ENCODE peak calls at places on chromosomes 5 and 9, in nine cellular contexts. One of them, this sample, is unnamed.

GRCh38 chr5:97545856-97546570 is 363.0 kb upstream of the RIOK2 start:
- DNase-seq in thoracic aorta: no peak
- DNase-seq in omental fat pad: no peak
- DNase-seq in CD4-positive, alpha-beta T cell: no peak
- DNase-seq in prostate gland: no peak
- DNase-seq in activated CD8-positive, alpha-beta T cell treated with anti-CD3 and anti-CD28 coated beads for 36 hours: no peak
- DNase-seq in kidney: no peak
- DNase-seq in suprapubic skin: no peak
- DNase-seq in CD8-positive, alpha-beta T cell: no peak
- DNase-seq in this sample: no peak

GRCh38 chr5:107431536-107431935 is 239.2 kb downstream of the EFNA5 start:
- DNase-seq in thoracic aorta: no peak
- DNase-seq in omental fat pad: no peak
- DNase-seq in CD4-positive, alpha-beta T cell: no peak
- DNase-seq in prostate gland: no peak
- DNase-seq in activated CD8-positive, alpha-beta T cell treated with anti-CD3 and anti-CD28 coated beads for 36 hours: no peak
- DNase-seq in kidney: no peak
- DNase-seq in suprapubic skin: no peak
- DNase-seq in CD8-positive, alpha-beta T cell: no peak
- DNase-seq in this sample: no peak

GRCh38 chr5:174990909-174991308 is 266.5 kb downstream of the MSX2 start:
- DNase-seq in thoracic aorta: peak; percentile 21
- DNase-seq in omental fat pad: no peak
- DNase-seq in CD4-positive, alpha-beta T cell: no peak
- DNase-seq in prostate gland: no peak
- DNase-seq in activated CD8-positive, alpha-beta T cell treated with anti-CD3 and anti-CD28 coated beads for 36 hours: no peak
- DNase-seq in kidney: no peak
- DNase-seq in suprapubic skin: no peak
- DNase-seq in CD8-positive, alpha-beta T cell: no peak
- DNase-seq in this sample: no peak

GRCh38 chr9:132409828-132410528 is at the start of gene CFAP77:
- DNase-seq in thoracic aorta: no peak
- DNase-seq in omental fat pad: no peak
- DNase-seq in CD4-positive, alpha-beta T cell: peak; percentile 40
- DNase-seq in prostate gland: no peak
- DNase-seq in activated CD8-positive, alpha-beta T cell treated with anti-CD3 and anti-CD28 coated beads for 36 hours: peak; percentile 55
- DNase-seq in kidney: peak; percentile 81
- DNase-seq in suprapubic skin: no peak
- DNase-seq in CD8-positive, alpha-beta T cell: peak; percentile 59
- DNase-seq in this sample: peak; percentile 86

GRCh38 chr9:76419782-76420380 is 25.7 kb upstream of the RFK start:
- DNase-seq in thoracic aorta: no peak
- DNase-seq in omental fat pad: no peak
- DNase-seq in CD4-positive, alpha-beta T cell: no peak
- DNase-seq in prostate gland: no peak
- DNase-seq in activated CD8-positive, alpha-beta T cell treated with anti-CD3 and anti-CD28 coated beads for 36 hours: no peak
- DNase-seq in kidney: no peak
- DNase-seq in suprapubic skin: no peak
- DNase-seq in CD8-positive, alpha-beta T cell: no peak
- DNase-seq in this sample: no peak

GRCh38 chr9:126057036-126057435 is 269.6 kb upstream of the MVB12B start:
- DNase-seq in thoracic aorta: no peak
- DNase-seq in omental fat pad: no peak
- DNase-seq in CD4-positive, alpha-beta T cell: no peak
- DNase-seq in prostate gland: no peak
- DNase-seq in activated CD8-positive, alpha-beta T cell treated with anti-CD3 and anti-CD28 coated beads for 36 hours: no peak
- DNase-seq in kidney: peak; percentile 18
- DNase-seq in suprapubic skin: no peak
- DNase-seq in CD8-positive, alpha-beta T cell: no peak
- DNase-seq in this sample: no peak

GRCh38 chr5:107373511-107374263 is 297.1 kb downstream of the EFNA5 start:
- DNase-seq in thoracic aorta: no peak
- DNase-seq in omental fat pad: no peak
- DNase-seq in CD4-positive, alpha-beta T cell: no peak
- DNase-seq in prostate gland: no peak
- DNase-seq in activated CD8-positive, alpha-beta T cell treated with anti-CD3 and anti-CD28 coated beads for 36 hours: no peak
- DNase-seq in kidney: no peak
- DNase-seq in suprapubic skin: no peak
- DNase-seq in CD8-positive, alpha-beta T cell: no peak
- DNase-seq in this sample: no peak

GRCh38 chr9:129836342-129837007 is 1.2 kb downstream of the USP20 start:
- DNase-seq in thoracic aorta: no peak
- DNase-seq in omental fat pad: no peak
- DNase-seq in CD4-positive, alpha-beta T cell: peak; percentile 52
- DNase-seq in prostate gland: no peak
- DNase-seq in activated CD8-positive, alpha-beta T cell treated with anti-CD3 and anti-CD28 coated beads for 36 hours: peak; percentile 76
- DNase-seq in kidney: no peak
- DNase-seq in suprapubic skin: no peak
- DNase-seq in CD8-positive, alpha-beta T cell: peak; percentile 63
- DNase-seq in this sample: no peak

GRCh38 chr5:170875811-170876210 is 14.0 kb downstream of the RANBP17 start:
- DNase-seq in thoracic aorta: no peak
- DNase-seq in omental fat pad: no peak
- DNase-seq in CD4-positive, alpha-beta T cell: no peak
- DNase-seq in prostate gland: no peak
- DNase-seq in activated CD8-positive, alpha-beta T cell treated with anti-CD3 and anti-CD28 coated beads for 36 hours: no peak
- DNase-seq in kidney: no peak
- DNase-seq in suprapubic skin: no peak
- DNase-seq in CD8-positive, alpha-beta T cell: no peak
- DNase-seq in this sample: no peak

GRCh38 chr9:6552033-6552737 is 93.3 kb downstream of the GLDC start:
- DNase-seq in thoracic aorta: no peak
- DNase-seq in omental fat pad: no peak
- DNase-seq in CD4-positive, alpha-beta T cell: no peak
- DNase-seq in prostate gland: no peak
- DNase-seq in activated CD8-positive, alpha-beta T cell treated with anti-CD3 and anti-CD28 coated beads for 36 hours: no peak
- DNase-seq in kidney: no peak
- DNase-seq in suprapubic skin: no peak
- DNase-seq in CD8-positive, alpha-beta T cell: no peak
- DNase-seq in this sample: no peak

GRCh38 chr5:141874262-141874964 is 3.8 kb downstream of the PCDH1 start:
- DNase-seq in thoracic aorta: no peak
- DNase-seq in omental fat pad: no peak
- DNase-seq in CD4-positive, alpha-beta T cell: no peak
- DNase-seq in prostate gland: no peak
- DNase-seq in activated CD8-positive, alpha-beta T cell treated with anti-CD3 and anti-CD28 coated beads for 36 hours: no peak
- DNase-seq in kidney: no peak
- DNase-seq in suprapubic skin: peak; percentile 66
- DNase-seq in CD8-positive, alpha-beta T cell: no peak
- DNase-seq in this sample: peak; percentile 73

GRCh38 chr5:50921366-50922133 is 255.1 kb downstream of the PARP8 start:
- DNase-seq in thoracic aorta: no peak
- DNase-seq in omental fat pad: no peak
- DNase-seq in CD4-positive, alpha-beta T cell: no peak
- DNase-seq in prostate gland: no peak
- DNase-seq in activated CD8-positive, alpha-beta T cell treated with anti-CD3 and anti-CD28 coated beads for 36 hours: no peak
- DNase-seq in kidney: no peak
- DNase-seq in suprapubic skin: no peak
- DNase-seq in CD8-positive, alpha-beta T cell: no peak
- DNase-seq in this sample: no peak

GRCh38 chr5:143576721-143577484 is 173.4 kb upstream of the NR3C1 start:
- DNase-seq in thoracic aorta: no peak
- DNase-seq in omental fat pad: no peak
- DNase-seq in CD4-positive, alpha-beta T cell: no peak
- DNase-seq in prostate gland: no peak
- DNase-seq in activated CD8-positive, alpha-beta T cell treated with anti-CD3 and anti-CD28 coated beads for 36 hours: no peak
- DNase-seq in kidney: no peak
- DNase-seq in suprapubic skin: no peak
- DNase-seq in CD8-positive, alpha-beta T cell: no peak
- DNase-seq in this sample: no peak

GRCh38 chr5:68519135-68519534 is 303.6 kb downstream of the PIK3R1 start:
- DNase-seq in thoracic aorta: no peak
- DNase-seq in omental fat pad: no peak
- DNase-seq in CD4-positive, alpha-beta T cell: no peak
- DNase-seq in prostate gland: no peak
- DNase-seq in activated CD8-positive, alpha-beta T cell treated with anti-CD3 and anti-CD28 coated beads for 36 hours: no peak
- DNase-seq in kidney: no peak
- DNase-seq in suprapubic skin: no peak
- DNase-seq in CD8-positive, alpha-beta T cell: no peak
- DNase-seq in this sample: no peak

GRCh38 chr5:19795218-19795617 is 192.8 kb downstream of the CDH18 start:
- DNase-seq in thoracic aorta: no peak
- DNase-seq in omental fat pad: no peak
- DNase-seq in CD4-positive, alpha-beta T cell: no peak
- DNase-seq in prostate gland: no peak
- DNase-seq in activated CD8-positive, alpha-beta T cell treated with anti-CD3 and anti-CD28 coated beads for 36 hours: no peak
- DNase-seq in kidney: no peak
- DNase-seq in suprapubic skin: no peak
- DNase-seq in CD8-positive, alpha-beta T cell: no peak
- DNase-seq in this sample: no peak

GRCh38 chr9:77023726-77024125 is 4.3 kb downstream of the FOXB2 start:
- DNase-seq in thoracic aorta: no peak
- DNase-seq in omental fat pad: no peak
- DNase-seq in CD4-positive, alpha-beta T cell: no peak
- DNase-seq in prostate gland: no peak
- DNase-seq in activated CD8-positive, alpha-beta T cell treated with anti-CD3 and anti-CD28 coated beads for 36 hours: no peak
- DNase-seq in kidney: no peak
- DNase-seq in suprapubic skin: no peak
- DNase-seq in CD8-positive, alpha-beta T cell: no peak
- DNase-seq in this sample: peak; percentile 81

GRCh38 chr9:115012476-115012875 is 82.1 kb upstream of the TNFSF8 start:
- DNase-seq in thoracic aorta: no peak
- DNase-seq in omental fat pad: no peak
- DNase-seq in CD4-positive, alpha-beta T cell: no peak
- DNase-seq in prostate gland: no peak
- DNase-seq in activated CD8-positive, alpha-beta T cell treated with anti-CD3 and anti-CD28 coated beads for 36 hours: no peak
- DNase-seq in kidney: no peak
- DNase-seq in suprapubic skin: no peak
- DNase-seq in CD8-positive, alpha-beta T cell: no peak
- DNase-seq in this sample: no peak

GRCh38 chr9:135029434-135029833 is 58.0 kb upstream of the OLFM1 start:
- DNase-seq in thoracic aorta: no peak
- DNase-seq in omental fat pad: no peak
- DNase-seq in CD4-positive, alpha-beta T cell: no peak
- DNase-seq in prostate gland: no peak
- DNase-seq in activated CD8-positive, alpha-beta T cell treated with anti-CD3 and anti-CD28 coated beads for 36 hours: no peak
- DNase-seq in kidney: peak; percentile 63
- DNase-seq in suprapubic skin: no peak
- DNase-seq in CD8-positive, alpha-beta T cell: no peak
- DNase-seq in this sample: no peak

GRCh38 chr5:56269216-56269927 is 36.2 kb upstream of the ANKRD55 start:
- DNase-seq in thoracic aorta: no peak
- DNase-seq in omental fat pad: no peak
- DNase-seq in CD4-positive, alpha-beta T cell: peak; percentile 13
- DNase-seq in prostate gland: no peak
- DNase-seq in activated CD8-positive, alpha-beta T cell treated with anti-CD3 and anti-CD28 coated beads for 36 hours: peak; percentile 34
- DNase-seq in kidney: no peak
- DNase-seq in suprapubic skin: no peak
- DNase-seq in CD8-positive, alpha-beta T cell: no peak
- DNase-seq in this sample: no peak

GRCh38 chr5:129113867-129114266 is 19.3 kb downstream of the ISOC1 start:
- DNase-seq in thoracic aorta: no peak
- DNase-seq in omental fat pad: no peak
- DNase-seq in CD4-positive, alpha-beta T cell: no peak
- DNase-seq in prostate gland: no peak
- DNase-seq in activated CD8-positive, alpha-beta T cell treated with anti-CD3 and anti-CD28 coated beads for 36 hours: no peak
- DNase-seq in kidney: no peak
- DNase-seq in suprapubic skin: no peak
- DNase-seq in CD8-positive, alpha-beta T cell: no peak
- DNase-seq in this sample: no peak
- TF ChIP-seq CTCF in thoracic aorta: no peak
- TF ChIP-seq CTCF in omental fat pad: no peak
- TF ChIP-seq CTCF in CD4-positive, alpha-beta T cell: no peak
- TF ChIP-seq CTCF in prostate gland: peak; percentile 38
- TF ChIP-seq CTCF in activated CD8-positive, alpha-beta T cell treated with anti-CD3 and anti-CD28 coated beads for 36 hours: no peak
- TF ChIP-seq CTCF in kidney: peak; percentile 1
- TF ChIP-seq CTCF in suprapubic skin: no peak
- TF ChIP-seq CTCF in CD8-positive, alpha-beta T cell: no peak
- TF ChIP-seq CTCF in this sample: no peak

GRCh38 chr5:126594676-126595485 is at the start of gene ALDH7A1:
- DNase-seq in thoracic aorta: peak; percentile 74
- DNase-seq in omental fat pad: peak; percentile 48
- DNase-seq in CD4-positive, alpha-beta T cell: peak; percentile 30
- DNase-seq in prostate gland: peak; percentile 87
- DNase-seq in activated CD8-positive, alpha-beta T cell treated with anti-CD3 and anti-CD28 coated beads for 36 hours: peak; percentile 64
- DNase-seq in kidney: peak; percentile 98
- DNase-seq in suprapubic skin: peak; percentile 96
- DNase-seq in CD8-positive, alpha-beta T cell: no peak
- DNase-seq in this sample: peak; percentile 98
- TF ChIP-seq CTCF in thoracic aorta: peak; percentile 48
- TF ChIP-seq CTCF in omental fat pad: no peak
- TF ChIP-seq CTCF in CD4-positive, alpha-beta T cell: no peak
- TF ChIP-seq CTCF in prostate gland: no peak
- TF ChIP-seq CTCF in activated CD8-positive, alpha-beta T cell treated with anti-CD3 and anti-CD28 coated beads for 36 hours: no peak
- TF ChIP-seq CTCF in kidney: peak; percentile 55
- TF ChIP-seq CTCF in suprapubic skin: no peak
- TF ChIP-seq CTCF in CD8-positive, alpha-beta T cell: no peak
- TF ChIP-seq CTCF in this sample: peak; percentile 73

DNA sequence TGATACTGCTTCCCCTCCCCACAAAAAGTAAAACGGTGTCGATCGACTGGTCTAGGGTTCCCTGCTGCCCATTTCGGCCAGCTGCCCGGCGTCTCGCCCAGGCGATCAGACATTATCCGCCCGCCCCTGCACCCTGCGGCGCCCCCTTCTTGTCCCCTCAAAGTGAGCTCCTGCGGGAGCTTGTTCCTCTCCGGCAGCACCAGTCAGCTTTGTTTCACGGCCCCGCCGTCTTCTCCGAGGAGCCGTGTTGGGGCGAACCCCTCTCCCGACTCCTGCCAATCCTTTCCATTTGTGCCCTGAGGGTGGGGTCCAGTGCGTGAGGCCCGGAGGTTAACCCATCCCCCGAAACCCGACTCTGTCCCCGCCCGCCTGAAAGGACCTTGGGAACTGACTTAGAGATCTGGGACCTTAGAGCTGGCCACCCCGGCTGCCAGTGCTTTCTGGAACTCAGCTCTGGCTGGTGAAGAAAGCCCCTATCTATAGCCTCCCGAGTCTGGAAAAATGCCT is 518 bp downstream of the UBE2B start:
- DNase-seq in thoracic aorta: no peak
- DNase-seq in omental fat pad: no peak
- DNase-seq in CD4-positive, alpha-beta T cell: peak; percentile 28
- DNase-seq in prostate gland: peak; percentile 31
- DNase-seq in activated CD8-positive, alpha-beta T cell treated with anti-CD3 and anti-CD28 coated beads for 36 hours: peak; percentile 46
- DNase-seq in kidney: peak; percentile 88
- DNase-seq in suprapubic skin: peak; percentile 84
- DNase-seq in CD8-positive, alpha-beta T cell: peak; percentile 32
- DNase-seq in this sample: peak; percentile 85
- TF ChIP-seq CTCF in thoracic aorta: no peak
- TF ChIP-seq CTCF in omental fat pad: no peak
- TF ChIP-seq CTCF in CD4-positive, alpha-beta T cell: no peak
- TF ChIP-seq CTCF in prostate gland: no peak
- TF ChIP-seq CTCF in activated CD8-positive, alpha-beta T cell treated with anti-CD3 and anti-CD28 coated beads for 36 hours: no peak
- TF ChIP-seq CTCF in kidney: no peak
- TF ChIP-seq CTCF in suprapubic skin: no peak
- TF ChIP-seq CTCF in CD8-positive, alpha-beta T cell: no peak
- TF ChIP-seq CTCF in this sample: no peak

DNA sequence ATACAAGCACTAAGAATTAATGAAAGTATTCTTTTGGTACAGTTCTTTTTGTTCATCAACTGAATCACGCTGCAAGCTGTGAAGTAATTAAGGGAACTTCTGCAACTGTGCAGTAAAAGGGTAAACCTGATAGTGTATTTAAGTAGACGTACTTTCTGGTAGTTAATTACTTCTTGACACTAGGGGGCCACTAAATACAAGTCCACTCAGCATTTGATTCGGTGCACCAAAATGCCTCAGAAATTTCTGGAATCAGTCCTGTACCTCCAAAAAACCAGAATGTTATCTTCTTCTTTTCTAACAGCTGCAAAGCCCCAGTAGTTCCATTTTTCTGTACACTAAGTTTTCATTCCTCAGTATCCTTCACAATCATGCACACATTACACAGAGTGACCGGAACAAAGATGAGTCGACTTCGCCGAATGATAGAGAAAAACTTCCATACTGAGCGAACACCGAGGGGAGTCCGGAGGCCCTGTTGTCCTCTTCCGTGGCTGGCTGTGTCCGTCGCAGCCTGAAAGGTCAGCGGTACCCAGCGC is 500 bp downstream of the GFM2 start:
- DNase-seq in thoracic aorta: no peak
- DNase-seq in omental fat pad: no peak
- DNase-seq in CD4-positive, alpha-beta T cell: no peak
- DNase-seq in prostate gland: peak; percentile 10
- DNase-seq in activated CD8-positive, alpha-beta T cell treated with anti-CD3 and anti-CD28 coated beads for 36 hours: no peak
- DNase-seq in kidney: no peak
- DNase-seq in suprapubic skin: no peak
- DNase-seq in CD8-positive, alpha-beta T cell: no peak
- DNase-seq in this sample: no peak
- TF ChIP-seq CTCF in thoracic aorta: peak; percentile 53
- TF ChIP-seq CTCF in omental fat pad: no peak
- TF ChIP-seq CTCF in CD4-positive, alpha-beta T cell: peak; percentile 87
- TF ChIP-seq CTCF in prostate gland: peak; percentile 69
- TF ChIP-seq CTCF in activated CD8-positive, alpha-beta T cell treated with anti-CD3 and anti-CD28 coated beads for 36 hours: peak; percentile 86
- TF ChIP-seq CTCF in kidney: peak; percentile 23
- TF ChIP-seq CTCF in suprapubic skin: no peak
- TF ChIP-seq CTCF in CD8-positive, alpha-beta T cell: peak; percentile 76
- TF ChIP-seq CTCF in this sample: peak; percentile 51

This sample was measured in osteocyte.